ENCODE peak calls at places on chromosomes 6 and 20, in four cellular contexts. B is upper lobe of left lung, R is neuronal stem cell, H is IMR-90. M is an unnamed sample. For H3K4me1, the result is how much of the 10 kb centered on the place peaks cover.

GRCh38 chr6:20708367-20709124 is 174.3 kb downstream of the CDKAL1 start:
- DNase-seq in R (no peak), B (no peak), H (peak), M (no peak)

GRCh38 chr6:127207591-127208120 is 59.0 kb upstream of the RNF146 start:
- DNase-seq in H (peak), B (no peak), R (no peak), M (no peak)

GRCh38 chr6:139632798-139633197 is 258.4 kb upstream of the CITED2 start:
- DNase-seq in R (no peak), B (no peak), H (no peak), M (no peak)

GRCh38 chr20:52473171-52473570 is 281.6 kb upstream of the ZFP64 start:
- DNase-seq in B (no peak), R (no peak), H (no peak), M (no peak)

GRCh38 chr20:41258489-41258888 is 59.0 kb downstream of the ZHX3 start:
- DNase-seq in R (no peak), B (no peak), H (no peak), M (no peak)

GRCh38 chr6:46704562-46704961 is 16.9 kb downstream of the TDRD6 start:
- DNase-seq in R (no peak), H (no peak), B (no peak), M (no peak)

GRCh38 chr6:111761783-111762312 is 111.4 kb downstream of the FYN start:
- DNase-seq in B (no peak), H (peak), R (no peak), M (no peak)

GRCh38 chr6:109237082-109237985 is 142.0 kb downstream of the CEP57L1 start:
- DNase-seq in H (no peak), B (no peak), R (no peak), M (no peak)

GRCh38 chr6:138654715-138655634 is 118.6 kb upstream of the CCDC28A start:
- DNase-seq in R (no peak), B (no peak), H (peak), M (no peak)

GRCh38 chr6:18154507-18155272 is at the start of gene TPMT:
- DNase-seq in R (no peak), H (no peak), B (peak), M (peak)

GRCh38 chr20:57287007-57287810 is 20.8 kb upstream of the BMP7 start:
- DNase-seq in H (no peak), B (no peak), R (no peak), M (no peak)

GRCh38 chr20:9458075-9458818 is 56.1 kb upstream of the LAMP5 start:
- DNase-seq in R (no peak), B (no peak), H (peak), M (peak)

GRCh38 chr20:49690899-49691620 is 22.6 kb downstream of the B4GALT5 start:
- DNase-seq in R (no peak), H (peak), B (peak), M (no peak)
- H3K4me1 ChIP-seq in R (under half), H (under half), B (half or more), M (under half)

GRCh38 chr6:85461806-85462185 is 11.9 kb downstream of the NT5E start:
- DNase-seq in B (no peak), R (no peak), H (no peak), M (no peak)

GRCh38 chr6:85464260-85464644 is 14.4 kb downstream of the NT5E start:
- DNase-seq in R (no peak), H (peak), B (peak), M (no peak)

GRCh38 chr6:85464722-85465150 is 14.9 kb downstream of the NT5E start:
- DNase-seq in H (peak), B (no peak), R (no peak), M (no peak)

GRCh38 chr6:85462673-85463072 is 12.8 kb downstream of the NT5E start:
- DNase-seq in B (no peak), H (no peak), R (no peak), M (no peak)

GRCh38 chr6:85463621-85464259 is 13.9 kb downstream of the NT5E start:
- DNase-seq in B (no peak), H (no peak), R (no peak), M (no peak)
- H3K4me1 ChIP-seq in B (under half), H (under half), R (under half), M (under half)

GRCh38 chr6:37173573-37174195 is 3.7 kb downstream of the PIM1 start:
- DNase-seq in R (no peak), H (no peak), B (no peak), M (no peak)

GRCh38 chr6:37172991-37173572 is 3.1 kb downstream of the PIM1 start:
- DNase-seq in R (no peak), H (no peak), B (no peak), M (no peak)

GRCh38 chr6:37175332-37176267 is 5.6 kb downstream of the PIM1 start:
- DNase-seq in B (no peak), R (no peak), H (no peak), M (no peak)

GRCh38 chr6:37174196-37174514 is 4.2 kb downstream of the PIM1 start:
- DNase-seq in R (no peak), H (no peak), B (no peak), M (no peak)

GRCh38 chr6:37174515-37175331 is 4.8 kb downstream of the PIM1 start:
- DNase-seq in R (no peak), H (no peak), B (no peak), M (no peak)
- H3K4me1 ChIP-seq in R (under half), H (under half), B (under half), M (under half)

DNA sequence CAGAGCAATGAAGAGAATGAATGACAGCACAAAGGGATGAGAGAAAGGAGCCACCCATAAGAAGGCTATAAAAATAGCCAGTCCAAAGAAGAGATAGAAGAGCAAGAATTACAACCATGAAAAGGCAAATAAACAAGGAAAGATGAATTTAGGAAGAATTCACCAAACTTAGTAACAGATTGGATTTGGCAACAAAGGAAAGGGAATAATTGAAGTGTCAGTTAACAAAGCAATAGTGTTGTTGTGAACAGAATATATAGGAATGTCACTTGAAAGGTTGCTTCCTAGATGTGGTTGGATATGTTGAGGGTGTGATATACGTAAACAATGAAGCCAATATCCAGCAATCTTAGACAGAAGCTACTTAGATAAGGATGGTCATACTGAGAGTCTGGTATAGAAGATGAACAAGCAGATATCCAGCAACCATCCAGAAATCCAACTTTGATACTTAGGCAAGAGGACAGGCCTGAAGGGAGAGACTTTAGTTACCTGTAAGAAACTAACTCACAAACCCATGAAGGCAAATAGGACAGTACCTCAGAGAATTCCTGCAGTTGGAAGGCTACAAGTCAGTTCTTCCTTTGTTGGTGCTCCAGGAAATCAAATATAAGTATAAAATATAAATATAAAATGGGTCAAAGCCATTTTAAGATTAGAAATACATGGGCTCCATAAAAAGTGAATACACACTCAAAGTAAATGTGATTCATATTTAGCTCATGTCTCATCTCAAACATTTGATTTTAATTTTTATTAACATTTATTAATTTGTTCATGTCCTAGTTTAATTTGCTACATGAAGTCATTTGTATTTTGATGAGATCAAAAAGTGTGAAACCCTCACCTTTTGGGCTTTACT is 106.5 kb downstream of the HFE start:
- DNase-seq in H (no peak), B (no peak), R (no peak), M (no peak)
- H3K4me1 ChIP-seq in H (under half), B (under half), R (under half), M (under half)

GRCh38 chr20:47271216-47271615 is 85.3 kb downstream of the ZMYND8 start:
- DNase-seq in H (no peak), R (no peak), B (no peak), M (no peak)
- H3K4me1 ChIP-seq in H (under half), R (under half), B (under half), M (under half)

GRCh38 chr6:156756630-156757610 is 20.3 kb upstream of the ARID1B start:
- DNase-seq in H (no peak), B (no peak), R (no peak), M (no peak)
- H3K4me1 ChIP-seq in H (under half), B (under half), R (under half), M (under half)

GRCh38 chr6:131980791-131981623 is 29.8 kb upstream of the CCN2 start:
- DNase-seq in R (no peak), B (no peak), H (no peak), M (no peak)

GRCh38 chr6:131978522-131978921 is 27.4 kb upstream of the CCN2 start:
- DNase-seq in B (no peak), H (no peak), R (no peak), M (no peak)

GRCh38 chr6:131979515-131980337 is 28.6 kb upstream of the CCN2 start:
- DNase-seq in B (no peak), R (no peak), H (peak), M (no peak)

GRCh38 chr6:131981624-131981978 is 30.4 kb upstream of the CCN2 start:
- DNase-seq in R (no peak), H (no peak), B (no peak), M (no peak)

GRCh38 chr6:131980338-131980790 is 29.2 kb upstream of the CCN2 start:
- DNase-seq in H (no peak), B (no peak), R (no peak), M (no peak)
- H3K4me1 ChIP-seq in H (under half), B (under half), R (under half), M (under half)

M was measured in NT2/D1.